ENCODE peak calls at places on chromosomes 4 and X, in four cellular contexts. One of them, this sample, is unnamed.

GRCh38 chrX:45824471-45824870 is 623.8 kb upstream of the DIPK2B start:
- DNase-seq in IMR-90: peak; percentile 96
- DNase-seq in endothelial cell of umbilical vein: peak; percentile 92
- DNase-seq in K562: peak; percentile 11
- DNase-seq in this sample: no peak

GRCh38 chrX:20313889-20314288 is 47.2 kb upstream of the RPS6KA3 start:
- DNase-seq in IMR-90: no peak
- DNase-seq in endothelial cell of umbilical vein: no peak
- DNase-seq in K562: no peak
- DNase-seq in this sample: no peak

GRCh38 chr4:110621839-110622751 is 782 bp downstream of the PITX2 start:
- DNase-seq in IMR-90: no peak
- DNase-seq in endothelial cell of umbilical vein: no peak
- DNase-seq in K562: no peak
- DNase-seq in this sample: no peak

GRCh38 chrX:38166478-38167083 is 54.1 kb downstream of the SRPX start:
- DNase-seq in IMR-90: peak; percentile 26
- DNase-seq in endothelial cell of umbilical vein: peak; percentile 26
- DNase-seq in K562: peak; percentile 12
- DNase-seq in this sample: no peak

GRCh38 chrX:38970845-38971244 is 169.6 kb downstream of the MID1IP1 start:
- DNase-seq in IMR-90: no peak
- DNase-seq in endothelial cell of umbilical vein: no peak
- DNase-seq in K562: no peak
- DNase-seq in this sample: no peak

GRCh38 chr4:185235480-185236154 is 26.2 kb downstream of the SNX25 start:
- DNase-seq in IMR-90: peak; percentile 38
- DNase-seq in endothelial cell of umbilical vein: no peak
- DNase-seq in K562: no peak
- DNase-seq in this sample: no peak

GRCh38 chrX:4570141-4570540 is 856.7 kb upstream of the PRKX start:
- DNase-seq in IMR-90: no peak
- DNase-seq in endothelial cell of umbilical vein: no peak
- DNase-seq in K562: no peak
- DNase-seq in this sample: no peak

GRCh38 chr4:56466910-56467283 is 520 bp upstream of the SRP72 start:
- DNase-seq in IMR-90: no peak
- DNase-seq in endothelial cell of umbilical vein: no peak
- DNase-seq in K562: no peak
- DNase-seq in this sample: no peak

GRCh38 chrX:57951666-57952319 is 41.5 kb upstream of the ZXDA start:
- DNase-seq in IMR-90: no peak
- DNase-seq in endothelial cell of umbilical vein: no peak
- DNase-seq in K562: no peak
- DNase-seq in this sample: no peak

GRCh38 chr4:106987314-106987713 is 48.8 kb downstream of the DKK2 start:
- DNase-seq in IMR-90: no peak
- DNase-seq in endothelial cell of umbilical vein: no peak
- DNase-seq in K562: no peak
- DNase-seq in this sample: no peak

GRCh38 chr4:153296424-153296823 is 48.1 kb upstream of the MND1 start:
- DNase-seq in IMR-90: peak; percentile 84
- DNase-seq in endothelial cell of umbilical vein: no peak
- DNase-seq in K562: no peak
- DNase-seq in this sample: no peak

DNA sequence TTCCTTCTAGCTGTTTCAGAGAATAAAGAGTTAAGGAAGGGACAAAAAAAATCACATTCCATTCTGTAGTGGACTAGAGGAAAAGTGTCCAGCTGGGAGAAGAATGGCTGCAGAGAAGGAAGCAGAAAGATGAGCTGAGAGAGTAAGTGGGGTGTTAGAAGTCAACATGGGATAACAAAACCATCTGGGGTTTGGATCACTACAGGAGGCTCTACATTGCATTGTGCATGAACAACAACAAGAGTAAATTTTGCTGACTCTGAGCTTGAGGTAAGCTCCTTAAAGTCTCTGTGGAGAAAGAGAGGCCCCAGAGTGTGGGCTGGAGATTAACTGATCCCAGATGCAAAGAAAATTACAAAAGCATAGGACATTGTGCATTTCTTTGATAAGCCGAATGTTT is 128.8 kb downstream of the UGT8 start:
- DNase-seq in IMR-90: no peak
- DNase-seq in endothelial cell of umbilical vein: no peak
- DNase-seq in K562: no peak
- DNase-seq in this sample: no peak
- TF ChIP-seq FOS in IMR-90: no peak
- TF ChIP-seq FOS in endothelial cell of umbilical vein: no peak
- TF ChIP-seq FOS in K562: no peak
- TF ChIP-seq FOS in this sample: no peak

GRCh38 chrX:111445485-111445884 is 33.5 kb upstream of the DCX start:
- DNase-seq in IMR-90: peak; percentile 32
- DNase-seq in endothelial cell of umbilical vein: peak; percentile 1
- DNase-seq in K562: peak; percentile 13
- DNase-seq in this sample: no peak
- TF ChIP-seq FOS in IMR-90: no peak
- TF ChIP-seq FOS in endothelial cell of umbilical vein: no peak
- TF ChIP-seq FOS in K562: no peak
- TF ChIP-seq FOS in this sample: no peak

GRCh38 chr4:105551968-105552746 is at the start of gene ARHGEF38:
- DNase-seq in IMR-90: peak; percentile 7
- DNase-seq in endothelial cell of umbilical vein: no peak
- DNase-seq in K562: no peak
- DNase-seq in this sample: no peak
- TF ChIP-seq FOS in IMR-90: no peak
- TF ChIP-seq FOS in endothelial cell of umbilical vein: no peak
- TF ChIP-seq FOS in K562: no peak
- TF ChIP-seq FOS in this sample: no peak

GRCh38 chr4:68490826-68491457 is 43.7 kb downstream of the TMPRSS11E start:
- DNase-seq in IMR-90: no peak
- DNase-seq in endothelial cell of umbilical vein: no peak
- DNase-seq in K562: no peak
- DNase-seq in this sample: no peak
- TF ChIP-seq FOS in IMR-90: no peak
- TF ChIP-seq FOS in endothelial cell of umbilical vein: no peak
- TF ChIP-seq FOS in K562: no peak
- TF ChIP-seq FOS in this sample: no peak

GRCh38 chr4:181301735-181302380 is 941.3 kb upstream of the TENM3 start:
- DNase-seq in IMR-90: peak; percentile 43
- DNase-seq in endothelial cell of umbilical vein: no peak
- DNase-seq in K562: peak; percentile 30
- DNase-seq in this sample: no peak
- TF ChIP-seq FOS in IMR-90: no peak
- TF ChIP-seq FOS in endothelial cell of umbilical vein: no peak
- TF ChIP-seq FOS in K562: no peak
- TF ChIP-seq FOS in this sample: no peak

GRCh38 chr4:39237179-39237578 is 54.9 kb downstream of the WDR19 start:
- DNase-seq in IMR-90: no peak
- DNase-seq in endothelial cell of umbilical vein: no peak
- DNase-seq in K562: no peak
- DNase-seq in this sample: no peak

GRCh38 chr4:39233783-39234182 is 51.5 kb downstream of the WDR19 start:
- DNase-seq in IMR-90: no peak
- DNase-seq in endothelial cell of umbilical vein: no peak
- DNase-seq in K562: no peak
- DNase-seq in this sample: no peak

GRCh38 chr4:39233114-39233513 is 50.8 kb downstream of the WDR19 start:
- DNase-seq in IMR-90: no peak
- DNase-seq in endothelial cell of umbilical vein: no peak
- DNase-seq in K562: no peak
- DNase-seq in this sample: no peak

GRCh38 chr4:39235021-39235420 is 52.7 kb downstream of the WDR19 start:
- DNase-seq in IMR-90: no peak
- DNase-seq in endothelial cell of umbilical vein: no peak
- DNase-seq in K562: no peak
- DNase-seq in this sample: no peak

GRCh38 chr4:39235701-39236100 is 53.4 kb downstream of the WDR19 start:
- DNase-seq in IMR-90: no peak
- DNase-seq in endothelial cell of umbilical vein: no peak
- DNase-seq in K562: no peak
- DNase-seq in this sample: no peak
- TF ChIP-seq FOS in IMR-90: no peak
- TF ChIP-seq FOS in endothelial cell of umbilical vein: no peak
- TF ChIP-seq FOS in K562: no peak
- TF ChIP-seq FOS in this sample: no peak